ENCODE peak calls at places on chromosomes 4 and X, in seven cellular contexts. O is pancreas, X is GM23338, F is fibroblast of lung, W is cardiac fibroblast, Z is AG10803, Y is PC-3. V is an unnamed sample.

GRCh38 chr4:156197216-156197615 is 243.6 kb upstream of the CTSO start:
- DNase-seq in X (peak), W (no peak), F (no peak), O (no peak), Z (no peak), Y (no peak), V (no peak)

GRCh38 chr4:5141802-5142201 is 90.5 kb downstream of the STK32B start:
- DNase-seq in F (no peak), Y (no peak), X (no peak), W (no peak), O (no peak), Z (no peak), V (no peak)

GRCh38 chr4:165502919-165503907 is 124.4 kb downstream of the CPE start:
- DNase-seq in O (no peak), W (peak), Y (peak), Z (no peak), X (no peak), F (peak), V (no peak)

GRCh38 chr4:150411527-150411926 is 170.4 kb upstream of the MAB21L2 start:
- DNase-seq in O (no peak), F (no peak), W (peak), Z (no peak), Y (no peak), X (no peak), V (no peak)

GRCh38 chr4:129929052-129929451 is 833.1 kb downstream of the C4orf33 start:
- DNase-seq in W (no peak), X (peak), O (no peak), Z (no peak), F (no peak), Y (peak), V (no peak)

GRCh38 chrX:31508338-31508737 is 436.5 kb upstream of the FTHL17 start:
- DNase-seq in F (peak), Y (no peak), Z (peak), O (peak), X (peak), W (peak), V (peak)

GRCh38 chr4:20288846-20289512 is 37.3 kb downstream of the SLIT2 start:
- DNase-seq in X (no peak), Y (peak), O (no peak), Z (peak), F (peak), W (peak), V (peak)

GRCh38 chr4:4227510-4228355 is 1.0 kb upstream of the OTOP1 start:
- DNase-seq in F (no peak), W (no peak), X (peak), Y (no peak), O (no peak), Z (no peak), V (no peak)

GRCh38 chrX:154371771-154372300 is 2.6 kb downstream of the FLNA start:
- DNase-seq in X (no peak), W (no peak), Z (no peak), F (no peak), O (no peak), Y (no peak), V (no peak)
- H3K4me3 ChIP-seq in X (peak), W (peak), Z (peak), F (peak), O (peak), Y (peak), V (peak)

DNA sequence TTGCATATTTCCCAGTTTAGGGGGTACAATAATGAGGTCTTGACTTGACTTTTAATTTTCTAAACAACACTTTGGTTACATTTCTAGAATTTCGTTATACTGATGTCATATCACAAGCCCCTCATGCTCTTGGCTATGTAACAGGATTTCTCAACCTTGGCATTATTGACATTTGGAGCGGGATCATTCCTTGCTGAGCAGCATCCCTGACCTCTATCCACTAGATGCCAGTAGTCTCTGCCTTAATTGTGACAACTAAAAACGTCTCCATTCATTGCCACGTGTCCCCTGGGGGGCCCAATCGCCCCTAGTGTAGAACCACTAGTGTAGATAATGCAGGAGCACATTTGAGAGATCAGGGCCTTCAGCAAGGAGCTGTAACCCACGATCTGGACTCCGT is 234.2 kb upstream of the MID1 start:
- DNase-seq in Z (no peak), X (peak), Y (no peak), W (no peak), O (no peak), F (no peak), V (no peak)
- TF ChIP-seq CTCF in Z (no peak), X (peak), Y (no peak), W (no peak), O (no peak), F (no peak), V (no peak)

GRCh38 chr4:1767770-1768366 is 25.2 kb upstream of the FGFR3 start:
- DNase-seq in Z (peak), F (peak), X (peak), Y (no peak), W (peak), O (peak), V (no peak)
- H3K4me3 ChIP-seq in Z (peak), F (no peak), X (peak), Y (no peak), W (peak), O (peak), V (peak)

GRCh38 chr4:135371137-135371536 is 1169.5 kb upstream of the PABPC4L start:
- DNase-seq in Y (no peak), Z (no peak), O (peak), W (no peak), F (no peak), X (peak), V (no peak)
- TF ChIP-seq CTCF in Y (peak), Z (no peak), O (no peak), W (no peak), F (peak), X (peak), V (no peak)

GRCh38 chr4:168489616-168490015 is 7.2 kb upstream of the PALLD start:
- DNase-seq in Z (no peak), O (no peak), W (no peak), X (no peak), Y (no peak), F (no peak), V (no peak)

GRCh38 chr4:168488800-168489404 is 8.0 kb upstream of the PALLD start:
- DNase-seq in Z (no peak), W (no peak), Y (no peak), X (no peak), F (no peak), O (no peak), V (no peak)

GRCh38 chr4:168487821-168488162 is 7.5 kb upstream of the DDX60L start:
- DNase-seq in Y (no peak), W (no peak), F (no peak), X (no peak), Z (no peak), O (no peak), V (no peak)

GRCh38 chr4:168485511-168485910 is 5.2 kb upstream of the DDX60L start:
- DNase-seq in F (no peak), Y (no peak), Z (no peak), X (no peak), O (no peak), W (no peak), V (no peak)

GRCh38 chr4:168486961-168487820 is 6.9 kb upstream of the DDX60L start:
- DNase-seq in X (no peak), F (peak), O (no peak), Z (peak), Y (peak), W (peak), V (no peak)
- H3K4me3 ChIP-seq in X (no peak), F (no peak), O (no peak), Z (no peak), Y (peak), W (no peak), V (no peak)